ENCODE peak calls at places on chromosome 17, in eight cellular contexts. N is stomach, C is IMR-90, K is adrenal gland, T is vagina, H is Peyer's patch, Q is esophagus squamous epithelium, V is heart left ventricle. L is an unnamed sample.

GRCh38 chr17:82956146-82956725 is 116.4 kb upstream of the ZNF750 start:
- DNase-seq in N (peak), C (no peak), K (no peak), T (no peak), H (peak), Q (no peak), V (no peak), L (peak)

GRCh38 chr17:29615492-29616299 is 7.0 kb downstream of the CORO6 start:
- DNase-seq in N (peak), C (peak), K (peak), T (no peak), H (peak), Q (no peak), V (peak), L (peak)

GRCh38 chr17:78599419-78599818 is 22.2 kb upstream of the DNAH17 start:
- DNase-seq in N (no peak), C (peak), K (no peak), T (no peak), H (no peak), Q (no peak), V (no peak), L (no peak)

GRCh38 chr17:43723697-43724359 is 34.8 kb downstream of the SOST start:
- DNase-seq in N (no peak), C (peak), K (peak), T (no peak), H (no peak), Q (no peak), V (no peak), L (no peak)

GRCh38 chr17:45640141-45640850 is 143.8 kb upstream of the CRHR1 start:
- DNase-seq in N (peak), C (peak), K (peak), T (no peak), H (peak), Q (no peak), V (peak), L (peak)

GRCh38 chr17:27370776-27371175 is 76.9 kb downstream of the WSB1 start:
- DNase-seq in N (no peak), C (no peak), K (no peak), T (no peak), H (no peak), Q (no peak), V (no peak), L (no peak)

GRCh38 chr17:4839965-4840892 is 7.1 kb downstream of the MINK1 start:
- DNase-seq in N (no peak), C (peak), K (no peak), T (no peak), H (no peak), Q (no peak), V (no peak), L (no peak)

GRCh38 chr17:80303824-80304223 is 43.2 kb downstream of the RNF213 start:
- DNase-seq in N (no peak), C (no peak), K (no peak), T (no peak), H (no peak), Q (no peak), V (no peak), L (no peak)

GRCh38 chr17:72446525-72447250 is 325.9 kb downstream of the SOX9 start:
- DNase-seq in N (no peak), C (peak), K (no peak), T (no peak), H (peak), Q (no peak), V (no peak), L (no peak)

GRCh38 chr17:45034599-45034998 is 16.8 kb downstream of the DCAKD start:
- DNase-seq in N (no peak), C (no peak), K (no peak), T (no peak), H (no peak), Q (no peak), V (no peak), L (no peak)

GRCh38 chr17:76537288-76537577 is 276 bp downstream of the CYGB start:
- DNase-seq in N (peak), C (peak), K (no peak), T (no peak), H (no peak), Q (no peak), V (no peak), L (peak)

GRCh38 chr17:2023692-2024571 is 1.2 kb downstream of the RTN4RL1 start:
- DNase-seq in N (no peak), C (peak), K (peak), T (no peak), H (peak), Q (no peak), V (no peak), L (peak)

GRCh38 chr17:26775219-26775822 is 518.6 kb upstream of the WSB1 start:
- DNase-seq in N (no peak), C (no peak), K (no peak), T (no peak), H (no peak), Q (no peak), V (no peak), L (no peak)

GRCh38 chr17:47810200-47810821 is 11.3 kb downstream of the OSBPL7 start:
- DNase-seq in N (peak), C (peak), K (peak), T (no peak), H (peak), Q (no peak), V (peak), L (peak)

GRCh38 chr17:68310141-68310540 is 18.8 kb downstream of the ARSG start:
- DNase-seq in N (no peak), C (no peak), K (no peak), T (no peak), H (no peak), Q (no peak), V (no peak), L (no peak)

GRCh38 chr17:29243792-29244191 is 2.9 kb upstream of the CRYBA1 start:
- DNase-seq in N (no peak), C (peak), K (peak), T (no peak), H (no peak), Q (no peak), V (no peak), L (no peak)

GRCh38 chr17:69654981-69655581 is 240.6 kb downstream of the MAP2K6 start:
- DNase-seq in N (no peak), C (peak), K (no peak), T (no peak), H (no peak), Q (no peak), V (no peak), L (no peak)

GRCh38 chr17:5097101-5097834 is 14.4 kb downstream of the ZNF232 start:
- DNase-seq in N (peak), C (no peak), K (no peak), T (no peak), H (peak), Q (no peak), V (peak), L (peak)

GRCh38 chr17:74037320-74037719 is 166.2 kb upstream of the RPL38 start:
- DNase-seq in N (no peak), C (no peak), K (no peak), T (no peak), H (no peak), Q (no peak), V (no peak), L (no peak)

GRCh38 chr17:69047368-69048263 is 13.1 kb downstream of the ABCA9 start:
- DNase-seq in N (peak), C (peak), K (peak), T (no peak), H (peak), Q (no peak), V (peak), L (peak)

GRCh38 chr17:72683506-72684404 is 408.7 kb downstream of the SLC39A11 start:
- DNase-seq in N (peak), C (peak), K (no peak), T (no peak), H (peak), Q (no peak), V (no peak), L (peak)

GRCh38 chr17:65559802-65560627 is 1.4 kb downstream of the AXIN2 start:
- DNase-seq in N (peak), C (no peak), K (no peak), T (no peak), H (no peak), Q (no peak), V (peak), L (peak)

GRCh38 chr17:15266325-15266950 is 1.3 kb upstream of the PMP22 start:
- DNase-seq in N (no peak), C (no peak), K (no peak), T (no peak), H (no peak), Q (no peak), V (no peak), L (no peak)

GRCh38 chr17:15263206-15263579 is 1.9 kb downstream of the PMP22 start:
- DNase-seq in N (peak), C (peak), K (peak), T (no peak), H (peak), Q (peak), V (peak), L (peak)

GRCh38 chr17:15265131-15265530 is at the start of gene PMP22:
- DNase-seq in N (no peak), C (no peak), K (no peak), T (no peak), H (no peak), Q (no peak), V (peak), L (peak)

GRCh38 chr17:15263680-15264079 is 1.4 kb downstream of the PMP22 start:
- DNase-seq in N (no peak), C (no peak), K (no peak), T (no peak), H (no peak), Q (no peak), V (no peak), L (no peak)

GRCh38 chr17:15264542-15264941 is 584 bp downstream of the PMP22 start:
- DNase-seq in N (peak), C (no peak), K (no peak), T (no peak), H (peak), Q (no peak), V (peak), L (peak)
- H3K4me3 ChIP-seq in N (peak), C (no peak), K (no peak), T (peak), H (peak), Q (no peak), V (peak), L (no peak)

DNA sequence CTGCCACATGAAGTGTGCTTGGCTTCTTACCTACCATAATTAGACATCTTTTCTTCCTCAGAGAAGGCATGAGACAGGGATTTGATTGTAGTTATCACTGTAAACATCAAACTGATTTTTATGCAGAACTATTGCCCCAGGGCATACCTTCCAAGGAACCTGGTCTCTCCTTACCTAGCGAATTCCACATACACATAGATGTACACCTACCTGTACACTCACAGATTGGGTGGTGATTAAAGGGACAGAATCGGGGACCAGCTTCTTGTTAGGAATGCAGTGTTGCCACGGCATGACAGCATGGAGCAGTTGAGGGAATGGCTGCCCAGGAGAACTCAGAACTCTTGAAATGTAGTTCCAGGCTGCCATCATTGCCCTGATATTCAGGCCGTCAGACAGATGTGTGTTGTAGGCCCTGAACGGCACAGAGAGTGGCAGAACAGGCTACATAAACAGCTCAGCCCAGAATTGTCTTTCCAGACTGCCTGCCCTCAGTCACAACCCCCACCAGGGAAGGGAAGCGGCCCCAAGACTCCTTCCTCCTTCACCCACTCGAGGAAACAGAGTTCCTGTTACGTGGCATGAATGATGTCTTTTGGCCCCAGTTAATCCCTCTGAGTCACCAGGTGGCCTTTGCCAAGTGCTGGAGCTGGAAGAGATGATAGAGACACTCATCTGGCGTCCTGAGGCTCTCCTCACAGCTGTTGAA is 17.8 kb upstream of the NAGLU start:
- DNase-seq in N (peak), C (peak), K (peak), T (peak), H (peak), Q (no peak), V (peak), L (peak)
- TF ChIP-seq POLR2A in N (no peak), C (peak), K (no peak), T (no peak), H (no peak), Q (no peak), V (no peak), L (no peak)

DNA sequence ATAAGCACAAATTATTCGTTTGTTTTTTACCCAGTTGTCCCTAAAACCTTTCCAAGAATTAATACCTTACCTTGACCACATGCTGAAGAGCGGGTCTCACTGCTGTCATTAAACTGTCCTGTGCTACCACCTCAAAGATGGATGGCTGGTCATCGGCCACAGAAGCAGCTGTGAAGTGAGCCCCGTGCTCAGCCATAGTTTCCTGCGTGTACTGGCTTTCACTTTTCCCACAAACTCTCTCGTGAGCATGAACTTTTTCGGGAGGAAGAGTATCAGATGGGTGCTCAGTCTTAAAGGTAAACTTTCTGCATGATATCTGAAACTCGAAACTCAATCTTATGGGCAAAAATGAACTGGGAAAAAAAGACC is 561 bp downstream of the PEX12 start:
- DNase-seq in N (no peak), C (peak), K (no peak), T (no peak), H (no peak), Q (no peak), V (no peak), L (no peak)
- H3K4me3 ChIP-seq in N (peak), C (peak), K (peak), T (peak), H (peak), Q (peak), V (peak), L (peak)

GRCh38 chr17:59964455-59965328 is at the start of gene RNFT1:
- DNase-seq in N (peak), C (peak), K (peak), T (no peak), H (peak), Q (peak), V (peak), L (peak)
- TF ChIP-seq POLR2A in N (no peak), C (no peak), K (peak), T (no peak), H (peak), Q (peak), V (peak), L (peak)

DNA sequence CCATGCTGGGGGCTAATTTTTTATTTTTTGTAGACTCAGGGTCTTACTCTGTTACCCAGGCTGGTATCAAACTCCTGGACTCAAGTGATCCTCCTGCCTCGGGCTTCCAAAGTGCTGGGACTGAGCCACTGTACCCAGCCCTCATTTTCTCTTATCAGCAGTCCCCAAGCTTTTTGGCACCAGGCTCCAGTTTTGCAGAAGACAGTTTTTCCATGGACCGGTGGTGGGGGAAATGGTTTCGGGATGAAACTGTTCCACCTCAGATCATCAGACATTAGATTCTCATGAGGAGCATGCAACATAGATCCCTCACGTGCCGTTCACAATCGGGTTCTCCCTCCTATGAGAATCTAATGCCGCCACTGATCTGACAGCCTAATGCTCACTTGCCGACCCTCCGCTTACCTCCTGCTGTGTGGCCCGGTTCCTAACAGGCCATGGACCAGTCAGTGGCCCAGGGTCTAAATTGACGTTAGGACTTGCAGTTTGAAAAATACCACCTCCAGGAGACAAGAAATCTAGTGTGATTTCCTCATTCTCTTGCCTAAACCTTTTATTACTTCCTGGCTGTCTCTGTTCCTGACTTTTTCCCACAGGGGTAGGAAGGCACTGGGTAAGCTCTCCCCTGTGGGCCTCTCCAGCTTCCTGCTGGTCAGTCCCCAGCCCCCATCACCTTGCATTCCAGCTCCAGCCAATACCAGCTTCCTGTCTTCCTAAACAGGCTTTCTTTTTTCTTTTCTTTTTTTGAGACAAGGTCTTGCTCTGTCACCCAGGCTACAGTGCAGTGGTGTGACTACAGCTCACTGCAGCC is 9.3 kb upstream of the CNP start:
- DNase-seq in N (no peak), C (peak), K (no peak), T (no peak), H (no peak), Q (no peak), V (no peak), L (no peak)
- H3K4me3 ChIP-seq in N (no peak), C (no peak), K (no peak), T (no peak), H (no peak), Q (no peak), V (no peak), L (no peak)

DNA sequence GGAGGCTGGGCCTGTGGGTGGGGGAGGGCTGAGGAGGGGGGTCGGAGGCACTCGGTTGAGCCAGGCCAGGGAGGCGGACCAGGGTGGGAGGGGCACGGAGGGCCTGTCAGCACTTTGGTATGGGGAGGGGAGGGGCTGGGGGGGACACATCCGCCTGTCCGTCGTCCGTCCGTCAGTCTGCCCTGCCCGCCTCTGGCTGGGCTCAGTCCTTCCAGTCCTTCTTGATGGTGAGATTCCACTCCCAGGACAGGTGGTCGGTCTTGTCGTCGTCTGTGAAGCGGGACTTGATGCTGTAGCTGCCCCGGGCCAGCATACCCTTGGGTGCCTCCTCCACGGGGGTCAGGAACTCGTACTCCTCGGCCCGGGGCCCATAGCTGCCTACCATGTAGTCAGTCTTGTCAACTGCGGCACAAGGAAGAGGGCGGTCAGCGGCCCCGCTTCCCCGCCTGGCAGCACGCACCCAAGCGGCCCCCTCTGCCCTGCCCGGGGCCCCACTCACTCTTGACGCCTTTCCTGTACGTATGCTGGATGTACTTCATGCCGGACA is 2.4 kb downstream of the ARHGDIA start:
- DNase-seq in N (no peak), C (peak), K (peak), T (no peak), H (peak), Q (no peak), V (peak), L (peak)
- TF ChIP-seq POLR2A in N (no peak), C (no peak), K (no peak), T (no peak), H (no peak), Q (no peak), V (no peak), L (no peak)

DNA sequence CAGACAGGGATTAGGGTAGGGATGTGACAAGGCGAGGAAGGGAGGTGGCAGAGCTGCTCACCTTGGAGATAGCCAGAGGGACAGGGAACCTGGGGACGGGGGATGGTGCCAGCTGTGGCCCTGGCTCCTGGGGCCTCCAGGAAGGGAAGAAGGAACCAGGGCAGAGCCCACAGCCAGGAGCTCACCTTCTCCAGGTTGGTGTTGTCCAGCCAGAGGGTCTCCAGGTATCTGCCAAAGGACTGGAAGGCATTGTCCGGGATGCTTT is 893 bp downstream of the CHAD start:
- DNase-seq in N (no peak), C (no peak), K (no peak), T (no peak), H (no peak), Q (no peak), V (no peak), L (no peak)
- H3K4me3 ChIP-seq in N (no peak), C (no peak), K (no peak), T (no peak), H (no peak), Q (no peak), V (no peak), L (no peak)

GRCh38 chr17:59456923-59457615 is 108.3 kb upstream of the DHX40 start:
- DNase-seq in N (no peak), C (no peak), K (no peak), T (no peak), H (no peak), Q (no peak), V (no peak), L (no peak)
- TF ChIP-seq POLR2A in N (no peak), C (no peak), K (no peak), T (no peak), H (no peak), Q (no peak), V (no peak), L (no peak)

GRCh38 chr17:7586673-7587419 is 3.0 kb downstream of the SOX15 start:
- DNase-seq in N (peak), C (no peak), K (no peak), T (no peak), H (peak), Q (no peak), V (no peak), L (peak)
- H3K4me3 ChIP-seq in N (no peak), C (no peak), K (no peak), T (no peak), H (no peak), Q (no peak), V (no peak), L (no peak)